ENCODE peak calls at places on chromosomes 12 and 14, in nine cellular contexts. One of them, this sample, is unnamed.

GRCh38 chr12:132439333-132439904 is 50.5 kb upstream of the FBRSL1 start:
- DNase-seq in Peyer's patch: no peak
- DNase-seq in vagina: no peak
- DNase-seq in ovary: no peak
- DNase-seq in tibial nerve: no peak
- DNase-seq in cardiac fibroblast: no peak
- DNase-seq in transverse colon: no peak
- DNase-seq in WERI-Rb-1: no peak
- DNase-seq in MCF 10A: no peak
- DNase-seq in this sample: no peak

GRCh38 chr12:47818701-47819543 is 781 bp downstream of the HDAC7 start:
- DNase-seq in MCF 10A: peak; percentile 45
- DNase-seq in cardiac fibroblast: no peak
- DNase-seq in Peyer's patch: peak; percentile 83
- DNase-seq in WERI-Rb-1: peak; percentile 56
- DNase-seq in ovary: peak; percentile 83
- DNase-seq in vagina: no peak
- DNase-seq in transverse colon: peak; percentile 77
- DNase-seq in tibial nerve: no peak
- DNase-seq in this sample: peak; percentile 53

GRCh38 chr14:102320033-102320660 is 601 bp downstream of the ZNF839 start:
- DNase-seq in WERI-Rb-1: peak; percentile 28
- DNase-seq in transverse colon: peak; percentile 44
- DNase-seq in tibial nerve: peak; percentile 24
- DNase-seq in vagina: no peak
- DNase-seq in cardiac fibroblast: peak; percentile 48
- DNase-seq in ovary: peak; percentile 73
- DNase-seq in MCF 10A: no peak
- DNase-seq in Peyer's patch: peak; percentile 64
- DNase-seq in this sample: peak; percentile 52

GRCh38 chr12:109432842-109433304 is 44.2 kb downstream of the KCTD10 start:
- DNase-seq in WERI-Rb-1: peak; percentile 97
- DNase-seq in cardiac fibroblast: peak; percentile 86
- DNase-seq in ovary: peak; percentile 89
- DNase-seq in vagina: no peak
- DNase-seq in tibial nerve: peak; percentile 96
- DNase-seq in Peyer's patch: peak; percentile 94
- DNase-seq in MCF 10A: peak; percentile 85
- DNase-seq in transverse colon: peak; percentile 94
- DNase-seq in this sample: peak; percentile 85

GRCh38 chr14:37457334-37457733 is 137.7 kb downstream of the FOXA1 start:
- DNase-seq in ovary: no peak
- DNase-seq in cardiac fibroblast: no peak
- DNase-seq in WERI-Rb-1: no peak
- DNase-seq in MCF 10A: no peak
- DNase-seq in tibial nerve: no peak
- DNase-seq in transverse colon: no peak
- DNase-seq in vagina: no peak
- DNase-seq in Peyer's patch: no peak
- DNase-seq in this sample: no peak

GRCh38 chr12:102454808-102455760 is 25.3 kb downstream of the IGF1 start:
- DNase-seq in MCF 10A: peak; percentile 58
- DNase-seq in tibial nerve: peak; percentile 26
- DNase-seq in Peyer's patch: peak; percentile 66
- DNase-seq in vagina: no peak
- DNase-seq in ovary: no peak
- DNase-seq in cardiac fibroblast: no peak
- DNase-seq in transverse colon: peak; percentile 19
- DNase-seq in WERI-Rb-1: no peak
- DNase-seq in this sample: no peak

GRCh38 chr12:121111684-121112083 is 21.0 kb upstream of the P2RX7 start:
- DNase-seq in Peyer's patch: no peak
- DNase-seq in vagina: no peak
- DNase-seq in WERI-Rb-1: no peak
- DNase-seq in ovary: no peak
- DNase-seq in cardiac fibroblast: no peak
- DNase-seq in transverse colon: no peak
- DNase-seq in tibial nerve: no peak
- DNase-seq in MCF 10A: no peak
- DNase-seq in this sample: no peak

GRCh38 chr12:95733156-95733825 is 57.3 kb downstream of the NTN4 start:
- DNase-seq in MCF 10A: peak; percentile 25
- DNase-seq in transverse colon: no peak
- DNase-seq in tibial nerve: no peak
- DNase-seq in WERI-Rb-1: no peak
- DNase-seq in ovary: no peak
- DNase-seq in cardiac fibroblast: peak; percentile 28
- DNase-seq in vagina: no peak
- DNase-seq in Peyer's patch: no peak
- DNase-seq in this sample: no peak

GRCh38 chr12:65525501-65526141 is 247.1 kb downstream of the MSRB3 start:
- DNase-seq in Peyer's patch: no peak
- DNase-seq in ovary: no peak
- DNase-seq in MCF 10A: no peak
- DNase-seq in WERI-Rb-1: no peak
- DNase-seq in transverse colon: no peak
- DNase-seq in vagina: no peak
- DNase-seq in tibial nerve: no peak
- DNase-seq in cardiac fibroblast: peak; percentile 97
- DNase-seq in this sample: no peak

GRCh38 chr14:36662543-36663403 is 1.1 kb downstream of the PAX9 start:
- DNase-seq in MCF 10A: peak; percentile 57
- DNase-seq in transverse colon: no peak
- DNase-seq in ovary: no peak
- DNase-seq in cardiac fibroblast: no peak
- DNase-seq in vagina: no peak
- DNase-seq in WERI-Rb-1: no peak
- DNase-seq in tibial nerve: no peak
- DNase-seq in Peyer's patch: no peak
- DNase-seq in this sample: no peak

GRCh38 chr12:81077686-81078441 is at the start of gene ACSS3:
- DNase-seq in tibial nerve: peak; percentile 56
- DNase-seq in ovary: peak; percentile 75
- DNase-seq in Peyer's patch: peak; percentile 53
- DNase-seq in cardiac fibroblast: peak; percentile 32
- DNase-seq in vagina: no peak
- DNase-seq in WERI-Rb-1: no peak
- DNase-seq in transverse colon: no peak
- DNase-seq in MCF 10A: no peak
- DNase-seq in this sample: peak; percentile 51

GRCh38 chr12:57491393-57492280 is 3.8 kb downstream of the MARS1 start:
- DNase-seq in vagina: no peak
- DNase-seq in ovary: no peak
- DNase-seq in WERI-Rb-1: no peak
- DNase-seq in MCF 10A: no peak
- DNase-seq in tibial nerve: no peak
- DNase-seq in Peyer's patch: no peak
- DNase-seq in transverse colon: no peak
- DNase-seq in cardiac fibroblast: no peak
- DNase-seq in this sample: no peak

GRCh38 chr12:89571481-89572190 is 45.8 kb upstream of the POC1B start:
- DNase-seq in ovary: no peak
- DNase-seq in MCF 10A: peak; percentile 68
- DNase-seq in tibial nerve: no peak
- DNase-seq in WERI-Rb-1: no peak
- DNase-seq in vagina: no peak
- DNase-seq in Peyer's patch: no peak
- DNase-seq in transverse colon: no peak
- DNase-seq in cardiac fibroblast: peak; percentile 61
- DNase-seq in this sample: no peak

GRCh38 chr14:68956728-68957127 is 22.4 kb downstream of the ACTN1 start:
- DNase-seq in tibial nerve: no peak
- DNase-seq in vagina: no peak
- DNase-seq in WERI-Rb-1: no peak
- DNase-seq in transverse colon: no peak
- DNase-seq in cardiac fibroblast: no peak
- DNase-seq in ovary: no peak
- DNase-seq in MCF 10A: no peak
- DNase-seq in Peyer's patch: no peak
- DNase-seq in this sample: no peak

GRCh38 chr14:68377459-68377858 is 415.4 kb downstream of the ZFP36L1 start:
- DNase-seq in Peyer's patch: peak; percentile 86
- DNase-seq in vagina: no peak
- DNase-seq in tibial nerve: peak; percentile 67
- DNase-seq in cardiac fibroblast: peak; percentile 60
- DNase-seq in transverse colon: peak; percentile 76
- DNase-seq in MCF 10A: no peak
- DNase-seq in ovary: no peak
- DNase-seq in WERI-Rb-1: peak; percentile 19
- DNase-seq in this sample: no peak

GRCh38 chr12:116737774-116738657 is at the start of the genes RNFT2 and SPRING1:
- DNase-seq in Peyer's patch: peak; percentile 100
- DNase-seq in WERI-Rb-1: peak; percentile 99
- DNase-seq in MCF 10A: peak; percentile 99
- DNase-seq in cardiac fibroblast: peak; percentile 99
- DNase-seq in vagina: peak; percentile 100
- DNase-seq in tibial nerve: peak; percentile 99
- DNase-seq in transverse colon: peak; percentile 99
- DNase-seq in ovary: peak; percentile 99
- DNase-seq in this sample: peak; percentile 97
- TF ChIP-seq CTCF in Peyer's patch: no peak
- TF ChIP-seq CTCF in WERI-Rb-1: no peak
- TF ChIP-seq CTCF in MCF 10A: no peak
- TF ChIP-seq CTCF in cardiac fibroblast: no peak
- TF ChIP-seq CTCF in vagina: no peak
- TF ChIP-seq CTCF in tibial nerve: no peak
- TF ChIP-seq CTCF in transverse colon: peak; percentile 5
- TF ChIP-seq CTCF in ovary: no peak
- TF ChIP-seq CTCF in this sample: peak; percentile 14

DNA sequence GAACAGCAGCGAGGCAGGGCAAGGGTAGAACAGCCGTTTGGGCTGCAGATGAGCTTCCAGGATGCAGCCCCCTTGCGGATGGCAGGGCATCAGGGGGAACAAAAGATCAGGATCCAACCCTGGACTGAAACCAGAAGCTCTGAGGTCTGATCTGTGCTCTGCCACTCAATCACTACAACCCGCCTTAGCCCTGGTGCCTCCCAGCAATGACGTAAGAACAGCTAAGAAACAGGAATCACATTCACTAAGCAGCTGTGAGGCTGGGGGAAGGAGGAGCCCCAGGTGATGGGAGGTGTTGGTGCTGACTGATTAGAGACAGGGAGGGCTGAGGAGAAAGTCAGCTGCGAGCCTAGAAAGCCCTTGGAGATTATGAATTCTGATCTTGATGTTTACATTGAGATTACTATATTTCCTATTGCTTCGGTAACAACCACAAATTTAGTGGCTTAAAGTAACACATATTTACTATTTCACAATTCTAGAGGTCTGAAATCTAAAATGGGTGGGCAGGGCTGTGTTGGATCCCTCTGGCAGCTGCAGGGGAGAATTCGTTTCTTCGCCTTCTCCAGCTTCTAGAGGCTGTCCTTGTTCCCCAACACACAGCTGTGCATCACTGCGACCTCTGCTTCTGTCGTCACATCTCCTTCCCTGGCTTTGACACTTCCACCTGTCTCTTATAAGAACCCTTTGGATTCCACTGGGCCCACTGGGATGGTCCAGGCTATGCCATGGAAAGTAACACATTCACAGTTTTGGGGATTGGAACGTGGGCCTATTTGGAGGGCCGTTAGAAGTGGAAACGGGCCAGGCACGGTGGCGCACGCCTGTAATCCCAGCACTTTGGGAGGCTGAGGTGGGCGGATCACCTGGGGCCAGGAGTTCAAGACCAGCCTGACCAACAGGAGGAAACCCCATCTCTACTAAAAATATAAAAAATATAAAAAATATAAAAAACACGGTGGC is 6.1 kb upstream of the CD9 start:
- DNase-seq in cardiac fibroblast: no peak
- DNase-seq in transverse colon: peak; percentile 56
- DNase-seq in ovary: no peak
- DNase-seq in MCF 10A: peak; percentile 61
- DNase-seq in Peyer's patch: peak; percentile 73
- DNase-seq in WERI-Rb-1: peak; percentile 74
- DNase-seq in vagina: no peak
- DNase-seq in tibial nerve: no peak
- DNase-seq in this sample: no peak
- TF ChIP-seq CTCF in cardiac fibroblast: no peak
- TF ChIP-seq CTCF in transverse colon: no peak
- TF ChIP-seq CTCF in ovary: no peak
- TF ChIP-seq CTCF in MCF 10A: no peak
- TF ChIP-seq CTCF in Peyer's patch: no peak
- TF ChIP-seq CTCF in WERI-Rb-1: no peak
- TF ChIP-seq CTCF in vagina: no peak
- TF ChIP-seq CTCF in tibial nerve: no peak
- TF ChIP-seq CTCF in this sample: no peak

DNA sequence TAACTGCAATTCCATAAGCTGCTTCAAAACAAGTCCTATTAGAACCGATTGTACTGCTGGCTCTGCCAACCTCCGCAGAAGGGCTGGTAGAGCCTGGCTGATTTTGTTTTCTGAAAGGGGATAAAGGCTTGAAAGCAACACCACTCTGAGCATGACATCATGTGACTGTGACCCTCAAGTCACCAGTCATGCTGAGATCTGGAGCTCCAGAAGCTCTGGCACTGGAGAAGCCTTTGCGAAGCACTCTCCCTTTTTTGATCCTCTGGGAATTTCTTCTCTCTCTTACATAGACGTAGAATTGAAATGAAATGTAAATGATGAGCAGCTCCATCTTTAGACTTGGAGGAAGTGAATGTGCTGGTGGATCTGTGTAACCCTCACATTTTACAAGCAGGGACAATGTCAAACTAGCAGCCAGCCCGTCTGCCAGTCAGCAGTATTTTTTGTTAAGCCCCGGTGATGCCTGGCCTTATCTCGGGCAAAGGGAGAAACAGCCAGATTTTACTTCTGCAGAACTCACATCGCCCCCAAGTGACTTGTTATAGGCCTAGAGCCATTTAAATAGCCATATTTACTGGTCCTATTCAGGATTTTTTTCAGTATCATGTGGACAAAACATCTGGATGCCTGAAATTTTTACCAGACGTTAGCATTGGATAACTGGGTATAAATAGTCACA is 112.1 kb upstream of the NPAS3 start:
- DNase-seq in ovary: no peak
- DNase-seq in tibial nerve: no peak
- DNase-seq in transverse colon: no peak
- DNase-seq in vagina: no peak
- DNase-seq in cardiac fibroblast: peak; percentile 60
- DNase-seq in MCF 10A: no peak
- DNase-seq in WERI-Rb-1: peak; percentile 12
- DNase-seq in Peyer's patch: no peak
- DNase-seq in this sample: no peak
- TF ChIP-seq CTCF in ovary: no peak
- TF ChIP-seq CTCF in tibial nerve: peak; percentile 35
- TF ChIP-seq CTCF in transverse colon: no peak
- TF ChIP-seq CTCF in vagina: no peak
- TF ChIP-seq CTCF in cardiac fibroblast: peak; percentile 16
- TF ChIP-seq CTCF in MCF 10A: no peak
- TF ChIP-seq CTCF in WERI-Rb-1: no peak
- TF ChIP-seq CTCF in Peyer's patch: no peak
- TF ChIP-seq CTCF in this sample: no peak

GRCh38 chr12:99620159-99620479 is 27.4 kb upstream of the GARIN6 start:
- DNase-seq in ovary: no peak
- DNase-seq in vagina: no peak
- DNase-seq in cardiac fibroblast: no peak
- DNase-seq in WERI-Rb-1: no peak
- DNase-seq in Peyer's patch: no peak
- DNase-seq in transverse colon: no peak
- DNase-seq in tibial nerve: no peak
- DNase-seq in MCF 10A: no peak
- DNase-seq in this sample: no peak

GRCh38 chr12:99618657-99619056 is 28.9 kb upstream of the GARIN6 start:
- DNase-seq in ovary: no peak
- DNase-seq in vagina: no peak
- DNase-seq in WERI-Rb-1: no peak
- DNase-seq in cardiac fibroblast: no peak
- DNase-seq in Peyer's patch: no peak
- DNase-seq in transverse colon: no peak
- DNase-seq in MCF 10A: no peak
- DNase-seq in tibial nerve: no peak
- DNase-seq in this sample: no peak

GRCh38 chr12:99619389-99620158 is 28.0 kb upstream of the GARIN6 start:
- DNase-seq in Peyer's patch: no peak
- DNase-seq in tibial nerve: no peak
- DNase-seq in vagina: no peak
- DNase-seq in ovary: no peak
- DNase-seq in MCF 10A: peak; percentile 43
- DNase-seq in transverse colon: no peak
- DNase-seq in cardiac fibroblast: peak; percentile 27
- DNase-seq in WERI-Rb-1: peak; percentile 55
- DNase-seq in this sample: no peak
- TF ChIP-seq CTCF in Peyer's patch: no peak
- TF ChIP-seq CTCF in tibial nerve: no peak
- TF ChIP-seq CTCF in vagina: no peak
- TF ChIP-seq CTCF in ovary: no peak
- TF ChIP-seq CTCF in MCF 10A: peak; percentile 59
- TF ChIP-seq CTCF in transverse colon: peak; percentile 27
- TF ChIP-seq CTCF in cardiac fibroblast: peak; percentile 60
- TF ChIP-seq CTCF in WERI-Rb-1: peak; percentile 86
- TF ChIP-seq CTCF in this sample: peak; percentile 27